ENCODE peak calls at places on chromosomes 12 and 14, in nine cellular contexts. V, A, K, F, P, T, N, B and Z are unnamed samples.

GRCh38 chr14:62064741-62065323 is 302.6 kb downstream of the SNAPC1 start:
- DNase-seq in K (no peak), F (no peak), B (no peak), V (no peak), T (no peak), P (no peak), A (no peak), N (no peak), Z (no peak)

GRCh38 chr12:108696111-108696995 is 35.0 kb downstream of the CORO1C start:
- DNase-seq in A (peak; percentile 100), K (peak; percentile 97), N (no peak), B (no peak), P (peak; percentile 34), T (no peak), F (peak; percentile 34), V (no peak), Z (no peak)

GRCh38 chr12:82182601-82183000 is 175.6 kb downstream of the CCDC59 start:
- DNase-seq in P (no peak), T (no peak), K (peak; percentile 8), N (no peak), V (no peak), F (no peak), A (no peak), B (no peak), Z (no peak)

GRCh38 chr14:50008562-50009355 is 107.6 kb downstream of the VCPKMT start:
- DNase-seq in F (no peak), K (peak; percentile 67), A (peak; percentile 42), V (no peak), P (no peak), T (no peak), B (no peak), N (no peak), Z (no peak)

GRCh38 chr12:82507656-82508055 is 149.3 kb downstream of the METTL25 start:
- DNase-seq in V (no peak), K (no peak), N (no peak), T (peak; percentile 42), P (no peak), F (no peak), B (no peak), A (no peak), Z (no peak)

GRCh38 chr12:104299842-104300481 is 3.6 kb upstream of the EID3 start:
- DNase-seq in T (no peak), V (peak; percentile 30), P (no peak), A (no peak), B (no peak), K (peak; percentile 64), F (no peak), N (no peak), Z (no peak)

GRCh38 chr12:7108042-7108927 is 729 bp downstream of the C1RL start:
- DNase-seq in P (peak; percentile 88), V (peak; percentile 92), A (peak; percentile 79), K (peak; percentile 78), N (peak; percentile 85), T (peak; percentile 71), F (peak; percentile 69), B (peak; percentile 83), Z (no peak)

GRCh38 chr12:106000376-106001104 is 138.2 kb downstream of the NUAK1 start:
- DNase-seq in F (no peak), A (no peak), V (no peak), N (no peak), P (no peak), B (no peak), T (no peak), K (no peak), Z (no peak)

GRCh38 chr12:32198555-32198954 is 91.9 kb downstream of the BICD1 start:
- DNase-seq in V (no peak), A (peak; percentile 73), P (peak; percentile 87), N (no peak), B (no peak), K (peak; percentile 35), F (no peak), T (no peak), Z (no peak)

GRCh38 chr14:88546621-88547385 is 8.0 kb downstream of the PTPN21 start:
- DNase-seq in P (no peak), N (no peak), K (no peak), V (no peak), A (peak; percentile 34), F (no peak), T (peak; percentile 53), B (no peak), Z (no peak)

GRCh38 chr14:91509878-91510170 is 286 bp downstream of the PPP4R3A start:
- DNase-seq in K (no peak), V (no peak), A (no peak), B (no peak), T (no peak), P (no peak), F (no peak), N (no peak), Z (no peak)

GRCh38 chr14:24965934-24966593 is 83.9 kb downstream of the STXBP6 start:
- DNase-seq in P (no peak), A (peak; percentile 75), T (no peak), B (peak; percentile 61), N (peak; percentile 71), F (no peak), V (no peak), K (peak; percentile 82), Z (no peak)

GRCh38 chr12:67496616-67497015 is 151.9 kb upstream of the DYRK2 start:
- DNase-seq in K (no peak), F (no peak), T (no peak), V (no peak), B (no peak), N (no peak), P (no peak), A (no peak), Z (no peak)

GRCh38 chr12:47556631-47557030 is 149.2 kb downstream of the RPAP3 start:
- DNase-seq in V (no peak), T (no peak), P (no peak), A (no peak), F (no peak), N (no peak), B (no peak), K (no peak), Z (no peak)

GRCh38 chr12:12327802-12328201 is 22.2 kb downstream of the MANSC1 start:
- DNase-seq in K (peak; percentile 82), V (peak; percentile 88), A (peak; percentile 76), P (peak; percentile 83), F (no peak), B (no peak), T (no peak), N (peak; percentile 46), Z (peak; percentile 4)

GRCh38 chr14:41749425-41749824 is 142.7 kb downstream of the LRFN5 start:
- DNase-seq in K (peak; percentile 61), F (no peak), N (no peak), P (peak; percentile 45), T (no peak), B (no peak), V (no peak), A (peak; percentile 56), Z (peak; percentile 12)

GRCh38 chr12:15322164-15323054 is at the start of gene PTPRO:
- DNase-seq in A (peak; percentile 8), T (peak; percentile 72), V (peak; percentile 79), N (no peak), B (no peak), P (no peak), K (peak; percentile 3), F (no peak), Z (no peak)

GRCh38 chr12:104863549-104863948 is 94.5 kb downstream of the SLC41A2 start:
- DNase-seq in K (no peak), B (no peak), T (no peak), V (no peak), P (no peak), N (no peak), F (no peak), A (peak; percentile 75), Z (no peak)

GRCh38 chr12:124440841-124441381 is 126.5 kb downstream of the NCOR2 start:
- DNase-seq in N (no peak), B (no peak), F (no peak), T (no peak), A (no peak), P (no peak), K (peak; percentile 33), V (no peak), Z (no peak)

GRCh38 chr12:96044017-96044985 is 8.9 kb upstream of the LTA4H start:
- DNase-seq in T (no peak), A (peak; percentile 83), N (no peak), V (no peak), K (peak; percentile 58), P (peak; percentile 48), F (no peak), B (no peak), Z (no peak)

GRCh38 chr12:80264386-80264785 is 165.0 kb downstream of the OTOGL start:
- DNase-seq in P (no peak), V (no peak), F (no peak), A (peak; percentile 4), N (no peak), T (no peak), K (no peak), B (no peak), Z (no peak)

GRCh38 chr12:131929530-131930456 is 717 bp downstream of the PUS1 start:
- DNase-seq in T (no peak), B (no peak), P (peak; percentile 26), N (no peak), F (no peak), V (no peak), K (peak; percentile 36), A (no peak), Z (no peak)

GRCh38 chr12:131151558-131152345 is 198.0 kb downstream of the ADGRD1 start:
- DNase-seq in A (no peak), P (no peak), F (no peak), B (no peak), K (no peak), T (no peak), V (no peak), N (no peak), Z (no peak)

GRCh38 chr12:104699489-104700194 is 242.9 kb downstream of the CHST11 start:
- DNase-seq in B (no peak), T (no peak), P (no peak), F (peak; percentile 22), V (no peak), N (no peak), K (no peak), A (peak; percentile 33), Z (no peak)

GRCh38 chr12:1966561-1967211 is 37.6 kb downstream of the DCP1B start:
- DNase-seq in P (no peak), B (no peak), V (no peak), T (no peak), F (no peak), K (no peak), A (no peak), N (no peak), Z (no peak)